ENCODE peak calls at places on chromosomes 13 and 19, in four cellular contexts. R is activated naive CD4-positive, alpha-beta T cell treated with anti-CD3 and anti-CD28 coated beads, Interleukin-2, amount 50 U/mL, for 72 hours; I is amniotic stem cell; U is HTR-8/SVneo. H is an unnamed sample.

GRCh38 chr13:77697208-77698103 is at the start of gene SLAIN1:
- DNase-seq in R (peak), I (no peak), U (peak), H (no peak)

GRCh38 chr13:74730556-74731331 is 596.5 kb upstream of the KLF12 start:
- DNase-seq in I (no peak), R (no peak), U (no peak), H (no peak)

GRCh38 chr19:46404039-46404883 is 9.1 kb downstream of the CCDC8 start:
- DNase-seq in I (no peak), U (no peak), R (no peak), H (no peak)

GRCh38 chr19:11577451-11578341 is at the start of gene ACP5:
- DNase-seq in R (peak), I (no peak), U (no peak), H (no peak)

GRCh38 chr19:47445937-47446402 is 25.7 kb downstream of the SLC8A2 start:
- DNase-seq in U (no peak), I (no peak), R (no peak), H (no peak)

GRCh38 chr13:58843567-58843966 is 1212.0 kb downstream of the PCDH17 start:
- DNase-seq in I (no peak), R (no peak), U (no peak), H (no peak)

GRCh38 chr13:43354147-43354945 is 331.0 kb downstream of the DNAJC15 start:
- DNase-seq in U (no peak), R (no peak), I (no peak), H (no peak)

GRCh38 chr19:48329167-48329891 is 4.0 kb downstream of the EMP3 start:
- DNase-seq in I (peak), R (peak), U (no peak), H (peak)

GRCh38 chr19:52366414-52366824 is 3.3 kb upstream of the ZNF880 start:
- DNase-seq in R (no peak), U (no peak), I (no peak), H (no peak)

GRCh38 chr19:50607874-50608785 is 31.6 kb downstream of the SYT3 start:
- DNase-seq in U (peak), R (peak), I (no peak), H (peak)

GRCh38 chr19:52535831-52536800 is 8.6 kb downstream of the ZNF808 start:
- DNase-seq in I (peak), U (no peak), R (peak), H (peak)

GRCh38 chr13:28493740-28494536 is 990 bp downstream of the FLT1 start:
- DNase-seq in U (no peak), R (peak), I (no peak), H (no peak)

GRCh38 chr19:36257512-36257876 is 42.6 kb downstream of the ZNF146 start:
- DNase-seq in I (no peak), R (no peak), U (no peak), H (no peak)

GRCh38 chr13:75258159-75258782 is 223.7 kb downstream of the TBC1D4 start:
- DNase-seq in I (peak), U (peak), R (no peak), H (no peak)

GRCh38 chr19:45187421-45188100 is 9.0 kb downstream of the BLOC1S3 start:
- DNase-seq in R (no peak), I (no peak), U (peak), H (no peak)

GRCh38 chr13:24679686-24680085 is 522 bp upstream of the ATP12A start:
- DNase-seq in I (no peak), U (no peak), R (no peak), H (no peak)

GRCh38 chr13:55244991-55245644 is 1895.6 kb upstream of the PRR20A start:
- DNase-seq in R (no peak), U (no peak), I (no peak), H (no peak)

GRCh38 chr19:6732803-6733337 is 4.5 kb downstream of the GPR108 start:
- DNase-seq in R (no peak), I (no peak), U (no peak), H (no peak)

GRCh38 chr13:62387642-62388041 is 972.0 kb upstream of the PCDH20 start:
- DNase-seq in R (no peak), U (peak), I (no peak), H (no peak)

GRCh38 chr13:51125495-51126226 is 14.6 kb upstream of the C13orf42 start:
- DNase-seq in U (peak), I (peak), R (peak), H (peak)

GRCh38 chr19:51796195-51796679 is 1.3 kb downstream of the FPR3 start:
- DNase-seq in U (no peak), R (no peak), I (no peak), H (no peak)

GRCh38 chr13:32426981-32427851 is 714 bp downstream of the N4BP2L1 start:
- DNase-seq in I (no peak), U (no peak), R (peak), H (no peak)

GRCh38 chr19:28685802-28686201 is 527.1 kb downstream of the UQCRFS1 start:
- DNase-seq in R (no peak), I (no peak), U (no peak), H (no peak)

GRCh38 chr13:27375686-27376326 is 48.6 kb upstream of the GTF3A start:
- DNase-seq in U (peak), I (no peak), R (peak), H (no peak)

GRCh38 chr13:97307882-97308624 is 85.9 kb downstream of the MBNL2 start:
- DNase-seq in I (peak), R (no peak), U (peak), H (no peak)

GRCh38 chr13:31172001-31172400 is 10.3 kb upstream of the HSPH1 start:
- DNase-seq in U (no peak), I (no peak), R (no peak), H (no peak)

GRCh38 chr19:47762615-47763308 is 15.7 kb upstream of the SELENOW start:
- DNase-seq in I (no peak), R (no peak), U (no peak), H (no peak)

GRCh38 chr19:16338470-16339360 is 14.1 kb downstream of the KLF2 start:
- DNase-seq in R (peak), U (peak), I (peak), H (peak)

GRCh38 chr13:66322193-66322592 is 907.9 kb downstream of the PCDH9 start:
- DNase-seq in I (no peak), U (no peak), R (no peak), H (no peak)

GRCh38 chr13:35388979-35389378 is 87.5 kb downstream of the MAB21L1 start:
- DNase-seq in U (no peak), R (no peak), I (no peak), H (no peak)

GRCh38 chr19:31418692-31419430 is 69.6 kb upstream of the TSHZ3 start:
- DNase-seq in R (no peak), U (no peak), I (no peak), H (no peak)

GRCh38 chr13:70023506-70023905 is 84.1 kb upstream of the ATXN8OS start:
- DNase-seq in R (no peak), I (no peak), U (no peak), H (no peak)

H was measured in GM12878.